ENCODE peak calls at places on chromosomes 13 and 19, in five cellular contexts. One of them, this sample, is unnamed.

GRCh38 chr19:10206226-10206873 is 11.6 kb upstream of the DNMT1 start:
- DNase-seq in adrenal gland: peak
- DNase-seq in IMR-90: peak
- DNase-seq in uterus: no peak
- DNase-seq in lower leg skin: no peak
- DNase-seq in this sample: no peak

GRCh38 chr13:101399365-101399764 is 16.9 kb downstream of the NALCN start:
- DNase-seq in adrenal gland: no peak
- DNase-seq in IMR-90: peak
- DNase-seq in uterus: no peak
- DNase-seq in lower leg skin: no peak
- DNase-seq in this sample: no peak

GRCh38 chr13:112772539-112772909 is 82.7 kb downstream of the ATP11A start:
- DNase-seq in adrenal gland: no peak
- DNase-seq in IMR-90: no peak
- DNase-seq in uterus: no peak
- DNase-seq in lower leg skin: no peak
- DNase-seq in this sample: no peak

GRCh38 chr13:39856714-39857113 is 201.3 kb downstream of the COG6 start:
- DNase-seq in adrenal gland: no peak
- DNase-seq in IMR-90: no peak
- DNase-seq in uterus: no peak
- DNase-seq in lower leg skin: no peak
- DNase-seq in this sample: no peak

GRCh38 chr13:63351533-63351932 is 1935.9 kb upstream of the PCDH20 start:
- DNase-seq in adrenal gland: no peak
- DNase-seq in IMR-90: peak
- DNase-seq in uterus: no peak
- DNase-seq in lower leg skin: no peak
- DNase-seq in this sample: no peak

GRCh38 chr13:26280822-26281221 is 26.9 kb downstream of the CDK8 start:
- DNase-seq in adrenal gland: no peak
- DNase-seq in IMR-90: no peak
- DNase-seq in uterus: no peak
- DNase-seq in lower leg skin: no peak
- DNase-seq in this sample: no peak

GRCh38 chr13:95185311-95185710 is 115.9 kb downstream of the ABCC4 start:
- DNase-seq in adrenal gland: no peak
- DNase-seq in IMR-90: no peak
- DNase-seq in uterus: no peak
- DNase-seq in lower leg skin: no peak
- DNase-seq in this sample: no peak

GRCh38 chr13:112333756-112334543 is 42.2 kb upstream of the SPACA7 start:
- DNase-seq in adrenal gland: no peak
- DNase-seq in IMR-90: no peak
- DNase-seq in uterus: no peak
- DNase-seq in lower leg skin: no peak
- DNase-seq in this sample: no peak

GRCh38 chr13:107095876-107096275 is 527.9 kb upstream of the ARGLU1 start:
- DNase-seq in adrenal gland: no peak
- DNase-seq in IMR-90: no peak
- DNase-seq in uterus: no peak
- DNase-seq in lower leg skin: no peak
- DNase-seq in this sample: no peak

GRCh38 chr13:30394798-30395191 is 27.5 kb upstream of the UBE2L5 start:
- DNase-seq in adrenal gland: no peak
- DNase-seq in IMR-90: peak
- DNase-seq in uterus: no peak
- DNase-seq in lower leg skin: no peak
- DNase-seq in this sample: no peak

GRCh38 chr19:40745402-40745780 is 4.9 kb downstream of the ACTMAP start:
- DNase-seq in adrenal gland: peak
- DNase-seq in IMR-90: peak
- DNase-seq in uterus: no peak
- DNase-seq in lower leg skin: no peak
- DNase-seq in this sample: no peak

GRCh38 chr19:35717665-35718344 is at the start of gene KMT2B:
- DNase-seq in adrenal gland: no peak
- DNase-seq in IMR-90: no peak
- DNase-seq in uterus: peak
- DNase-seq in lower leg skin: no peak
- DNase-seq in this sample: no peak

GRCh38 chr19:35718345-35719041 is 690 bp downstream of the KMT2B start:
- DNase-seq in adrenal gland: no peak
- DNase-seq in IMR-90: no peak
- DNase-seq in uterus: peak
- DNase-seq in lower leg skin: no peak
- DNase-seq in this sample: peak

GRCh38 chr19:35720648-35721047 is 2.8 kb downstream of the KMT2B start:
- DNase-seq in adrenal gland: no peak
- DNase-seq in IMR-90: no peak
- DNase-seq in uterus: no peak
- DNase-seq in lower leg skin: no peak
- DNase-seq in this sample: no peak

GRCh38 chr19:35720163-35720524 is 2.3 kb downstream of the KMT2B start:
- DNase-seq in adrenal gland: no peak
- DNase-seq in IMR-90: no peak
- DNase-seq in uterus: no peak
- DNase-seq in lower leg skin: no peak
- DNase-seq in this sample: no peak

DNA sequence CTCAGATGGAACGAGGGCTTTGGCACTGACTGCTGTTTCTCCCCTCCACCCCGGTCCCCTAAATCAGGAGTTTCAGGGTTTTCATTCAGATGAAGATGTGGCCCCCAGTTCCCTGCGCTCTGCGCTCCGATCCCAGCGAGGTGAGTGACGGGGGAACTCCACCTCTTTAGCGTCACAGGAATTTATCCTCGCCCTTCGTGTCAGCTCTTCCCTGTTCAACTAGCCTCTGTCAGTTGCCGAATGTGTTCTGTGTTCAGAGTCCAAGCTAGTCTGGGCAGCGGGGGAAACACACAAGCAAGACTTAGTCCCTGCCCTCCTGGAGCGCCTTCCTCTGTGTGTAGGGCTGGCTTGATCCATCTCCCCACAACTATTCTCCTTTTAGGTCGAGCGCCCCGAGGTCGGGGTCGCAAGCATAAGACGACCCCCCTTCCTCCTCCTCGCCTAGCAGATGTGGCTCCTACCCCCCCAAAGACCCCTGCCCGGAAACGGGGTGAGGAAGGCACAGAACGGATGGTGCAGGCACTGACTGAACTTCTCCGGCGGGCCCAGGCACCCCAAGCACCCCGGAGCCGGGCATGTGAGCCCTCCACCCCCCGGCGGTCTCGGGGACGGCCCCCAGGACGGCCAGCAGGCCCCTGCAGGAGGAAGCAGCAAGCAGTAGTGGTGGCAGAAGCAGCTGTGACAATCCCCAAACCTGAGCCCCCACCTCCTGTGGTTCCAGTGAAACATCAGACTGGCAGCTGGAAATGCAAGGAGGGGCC is 1.8 kb downstream of the KMT2B start:
- DNase-seq in adrenal gland: no peak
- DNase-seq in IMR-90: no peak
- DNase-seq in uterus: no peak
- DNase-seq in lower leg skin: no peak
- DNase-seq in this sample: no peak
- TF ChIP-seq POLR2A in adrenal gland: no peak
- TF ChIP-seq POLR2A in IMR-90: no peak
- TF ChIP-seq POLR2A in uterus: no peak
- TF ChIP-seq POLR2A in lower leg skin: no peak
- TF ChIP-seq POLR2A in this sample: no peak

GRCh38 chr19:3185482-3186376 is at the start of gene NCLN:
- DNase-seq in adrenal gland: peak
- DNase-seq in IMR-90: peak
- DNase-seq in uterus: peak
- DNase-seq in lower leg skin: peak
- DNase-seq in this sample: peak

GRCh38 chr19:3188627-3189596 is 3.2 kb downstream of the NCLN start:
- DNase-seq in adrenal gland: no peak
- DNase-seq in IMR-90: no peak
- DNase-seq in uterus: no peak
- DNase-seq in lower leg skin: no peak
- DNase-seq in this sample: no peak

GRCh38 chr19:3186377-3186688 is 603 bp downstream of the NCLN start:
- DNase-seq in adrenal gland: no peak
- DNase-seq in IMR-90: no peak
- DNase-seq in uterus: no peak
- DNase-seq in lower leg skin: no peak
- DNase-seq in this sample: no peak

GRCh38 chr19:3187662-3188511 is 2.2 kb downstream of the NCLN start:
- DNase-seq in adrenal gland: no peak
- DNase-seq in IMR-90: no peak
- DNase-seq in uterus: no peak
- DNase-seq in lower leg skin: no peak
- DNase-seq in this sample: no peak

GRCh38 chr19:3186891-3187661 is 1.3 kb downstream of the NCLN start:
- DNase-seq in adrenal gland: peak
- DNase-seq in IMR-90: no peak
- DNase-seq in uterus: no peak
- DNase-seq in lower leg skin: no peak
- DNase-seq in this sample: no peak
- TF ChIP-seq CTCF in adrenal gland: no peak
- TF ChIP-seq CTCF in IMR-90: no peak
- TF ChIP-seq CTCF in uterus: no peak
- TF ChIP-seq CTCF in lower leg skin: no peak
- TF ChIP-seq CTCF in this sample: no peak

DNA sequence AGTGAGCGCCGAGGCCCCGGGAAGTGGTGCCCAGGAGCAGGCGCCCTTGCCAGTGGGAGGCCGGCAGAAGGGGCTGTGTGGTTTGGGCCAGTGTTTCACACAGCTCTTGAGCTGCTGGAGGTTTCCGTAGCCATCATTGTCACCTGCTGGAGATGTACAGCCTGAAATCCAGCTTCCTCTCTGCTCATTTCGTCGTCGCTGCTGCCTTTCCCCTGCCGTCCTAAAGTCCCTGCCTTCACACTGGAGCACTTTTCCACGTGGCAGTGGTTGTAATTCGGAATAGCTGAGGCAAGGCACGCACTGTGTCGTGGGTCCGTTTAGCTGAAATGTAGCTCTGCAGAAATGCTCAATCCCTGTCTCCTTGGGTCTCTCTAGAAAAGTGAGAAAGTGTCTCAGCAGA is 13.2 kb downstream of the DAZAP1 start:
- DNase-seq in adrenal gland: no peak
- DNase-seq in IMR-90: no peak
- DNase-seq in uterus: no peak
- DNase-seq in lower leg skin: no peak
- DNase-seq in this sample: no peak
- TF ChIP-seq POLR2A in adrenal gland: no peak
- TF ChIP-seq POLR2A in IMR-90: no peak
- TF ChIP-seq POLR2A in uterus: no peak
- TF ChIP-seq POLR2A in lower leg skin: no peak
- TF ChIP-seq POLR2A in this sample: no peak

GRCh38 chr19:45200614-45201013 is 22.0 kb downstream of the BLOC1S3 start:
- DNase-seq in adrenal gland: no peak
- DNase-seq in IMR-90: peak
- DNase-seq in uterus: no peak
- DNase-seq in lower leg skin: no peak
- DNase-seq in this sample: peak
- TF ChIP-seq CTCF in adrenal gland: peak
- TF ChIP-seq CTCF in IMR-90: peak
- TF ChIP-seq CTCF in uterus: no peak
- TF ChIP-seq CTCF in lower leg skin: no peak
- TF ChIP-seq CTCF in this sample: no peak

This sample was measured in testis.